ENCODE peak calls at places on chromosomes 13 and 19, in eight cellular contexts. A is NCI-H1417, H is psoas muscle, R is EL, T is fibroblast of pulmonary artery, Q is IMR-90, L is COR-L47, J is frontal cortex. K is an unnamed sample.

GRCh38 chr13:44231786-44232516 is 141.7 kb upstream of the SERP2 start:
- DNase-seq in R (peak), Q (peak), H (peak), L (no peak), A (no peak), J (no peak), T (peak), K (peak)

GRCh38 chr13:25911020-25911419 is 140.8 kb downstream of the SHISA2 start:
- DNase-seq in R (no peak), H (no peak), Q (no peak), L (peak), T (no peak), A (peak), J (no peak), K (no peak)

GRCh38 chr13:69108486-69108885 is 999.1 kb upstream of the ATXN8OS start:
- DNase-seq in L (no peak), Q (no peak), J (no peak), A (no peak), T (no peak), H (no peak), R (no peak), K (no peak)

GRCh38 chr19:40193587-40193849 is 2.3 kb downstream of the MAP3K10 start:
- DNase-seq in A (no peak), H (no peak), Q (peak), J (no peak), L (no peak), R (peak), T (peak), K (peak)

GRCh38 chr19:27793644-27794443 is 1419.1 kb downstream of the UQCRFS1 start:
- DNase-seq in A (peak), Q (peak), R (peak), J (peak), T (peak), H (peak), L (peak), K (peak)

GRCh38 chr13:33069365-33069764 is 53.1 kb downstream of the KL start:
- DNase-seq in J (no peak), H (no peak), T (no peak), R (no peak), A (no peak), Q (no peak), L (no peak), K (no peak)

GRCh38 chr13:110486061-110486780 is 75.3 kb downstream of the RAB20 start:
- DNase-seq in L (no peak), R (no peak), H (no peak), Q (no peak), A (no peak), J (no peak), T (no peak), K (no peak)

GRCh38 chr13:35727881-35728280 is 251.4 kb upstream of the MAB21L1 start:
- DNase-seq in R (no peak), J (no peak), H (no peak), T (no peak), L (no peak), A (no peak), Q (no peak), K (no peak)

GRCh38 chr19:35048911-35049411 is 7.4 kb downstream of the HPN start:
- DNase-seq in J (peak), A (peak), T (no peak), Q (no peak), R (no peak), L (peak), H (peak), K (no peak)

GRCh38 chr19:44846455-44847143 is 502 bp downstream of the NECTIN2 start:
- DNase-seq in A (peak), Q (no peak), R (peak), J (no peak), H (peak), T (peak), L (peak), K (peak)

GRCh38 chr19:4144666-4145261 is 8.7 kb upstream of the CREB3L3 start:
- DNase-seq in H (no peak), J (no peak), R (peak), T (peak), L (no peak), A (no peak), Q (peak), K (peak)

GRCh38 chr19:41945135-41945766 is 13.9 kb downstream of the RABAC1 start:
- DNase-seq in H (no peak), Q (no peak), A (no peak), R (no peak), T (no peak), J (no peak), L (no peak), K (no peak)

GRCh38 chr13:76884167-76884566 is 2.0 kb downstream of the KCTD12 start:
- DNase-seq in H (peak), R (no peak), Q (no peak), T (peak), L (no peak), A (no peak), J (no peak), K (peak)

GRCh38 chr19:45217193-45217956 is 27.8 kb downstream of the EXOC3L2 start:
- DNase-seq in Q (no peak), H (no peak), R (no peak), T (no peak), A (no peak), L (no peak), J (no peak), K (no peak)

GRCh38 chr19:3761382-3762129 is at the start of gene APBA3:
- DNase-seq in Q (peak), H (peak), A (peak), R (peak), L (peak), T (peak), J (peak), K (peak)

GRCh38 chr19:7528522-7529245 is 6.3 kb downstream of the MCOLN1 start:
- DNase-seq in J (no peak), H (no peak), Q (no peak), A (no peak), L (no peak), R (no peak), T (no peak), K (no peak)

GRCh38 chr19:16319466-16319865 is 5.2 kb upstream of the KLF2 start:
- DNase-seq in T (peak), H (no peak), R (no peak), J (no peak), Q (peak), A (no peak), L (no peak), K (no peak)

GRCh38 chr13:106905380-106906259 is 337.7 kb upstream of the ARGLU1 start:
- DNase-seq in A (no peak), Q (no peak), L (no peak), R (no peak), J (no peak), T (peak), H (no peak), K (no peak)

GRCh38 chr13:97018029-97018819 is 23.9 kb upstream of the OXGR1 start:
- DNase-seq in R (peak), T (peak), Q (peak), H (no peak), L (peak), J (no peak), A (peak), K (peak)

GRCh38 chr19:13044160-13044853 is 49.0 kb downstream of the NFIX start:
- DNase-seq in Q (peak), L (peak), T (no peak), H (no peak), R (peak), A (peak), J (no peak), K (peak)

GRCh38 chr13:113854238-113855011 is 9.5 kb downstream of the GAS6 start:
- DNase-seq in H (peak), J (no peak), R (no peak), T (peak), A (peak), Q (peak), L (no peak), K (peak)

GRCh38 chr13:48748681-48749080 is 95.0 kb downstream of the CYSLTR2 start:
- DNase-seq in A (no peak), J (no peak), H (no peak), T (no peak), Q (peak), R (no peak), L (no peak), K (no peak)

GRCh38 chr19:13134626-13135025 is 15.5 kb downstream of the STX10 start:
- DNase-seq in Q (no peak), R (no peak), J (no peak), L (no peak), H (no peak), A (no peak), T (no peak), K (no peak)

GRCh38 chr13:27923794-27924528 is 4.2 kb downstream of the PDX1 start:
- DNase-seq in R (no peak), L (no peak), T (no peak), H (no peak), J (no peak), Q (no peak), A (no peak), K (no peak)

GRCh38 chr19:33627526-33627925 is 5.8 kb downstream of the CHST8 start:
- DNase-seq in H (no peak), Q (no peak), A (no peak), J (no peak), L (no peak), T (no peak), R (no peak), K (no peak)

GRCh38 chr19:52600639-52601024 is 30.5 kb downstream of the ZNF701 start:
- DNase-seq in Q (peak), L (no peak), J (no peak), H (peak), R (no peak), T (no peak), A (no peak), K (no peak)

GRCh38 chr13:30346159-30346788 is 38.9 kb upstream of the KATNAL1 start:
- DNase-seq in Q (no peak), H (no peak), R (no peak), A (no peak), L (no peak), T (no peak), J (no peak), K (no peak)

K was measured in fibroblast of the aortic adventitia.